ENCODE peak calls at places on chromosome 18, in six cellular contexts. F is lower lobe of right lung, Q is astrocyte, C is HCT116, D is ovary, P is cardiac muscle cell. T is an unnamed sample.

GRCh38 chr18:3514312-3515216 is 64.6 kb downstream of the TGIF1 start:
- DNase-seq in C (no peak), F (no peak), Q (peak; percentile 37), D (no peak), P (no peak), T (no peak)

GRCh38 chr18:24734058-24734457 is 273.6 kb downstream of the HRH4 start:
- DNase-seq in C (no peak), Q (no peak), D (no peak), F (no peak), P (peak; percentile 50), T (no peak)

GRCh38 chr18:76378526-76379215 is 116.4 kb downstream of the ZNF516 start:
- DNase-seq in Q (no peak), P (no peak), F (no peak), D (no peak), C (no peak), T (no peak)

GRCh38 chr18:56062931-56063330 is 474.9 kb upstream of the TCF4 start:
- DNase-seq in C (no peak), Q (no peak), D (no peak), P (no peak), F (no peak), T (no peak)

GRCh38 chr18:8865934-8866333 is 160.6 kb downstream of the MTCL1 start:
- DNase-seq in C (no peak), Q (no peak), P (no peak), F (no peak), D (no peak), T (no peak)

GRCh38 chr18:76338619-76339245 is 156.3 kb downstream of the ZNF516 start:
- DNase-seq in Q (no peak), P (no peak), D (no peak), C (no peak), F (no peak), T (no peak)

GRCh38 chr18:56238576-56238975 is 399.8 kb downstream of the TXNL1 start:
- DNase-seq in F (no peak), Q (no peak), P (no peak), D (no peak), C (no peak), T (no peak)

GRCh38 chr18:44723366-44723765 is 42.7 kb downstream of the SETBP1 start:
- DNase-seq in D (no peak), C (no peak), F (no peak), Q (no peak), P (no peak), T (no peak)

GRCh38 chr18:10265560-10266235 is 188.7 kb upstream of the APCDD1 start:
- DNase-seq in C (no peak), D (no peak), P (no peak), Q (peak; percentile 19), F (no peak), T (no peak)

GRCh38 chr18:35089382-35089781 is 48.2 kb downstream of the MAPRE2 start:
- DNase-seq in D (no peak), F (no peak), P (no peak), Q (peak; percentile 50), C (no peak), T (no peak)

GRCh38 chr18:13545955-13546354 is 180.4 kb downstream of the FAM210A start:
- DNase-seq in F (no peak), Q (no peak), P (no peak), D (no peak), C (no peak), T (no peak)

GRCh38 chr18:50594012-50594411 is 34.1 kb downstream of the MAPK4 start:
- DNase-seq in P (no peak), C (no peak), Q (no peak), F (no peak), D (no peak), T (no peak)

GRCh38 chr18:47737956-47738355 is 192.5 kb downstream of the SMAD2 start:
- DNase-seq in P (no peak), Q (no peak), C (no peak), D (no peak), F (no peak), T (no peak)

GRCh38 chr18:12359515-12359927 is 17.5 kb downstream of the AFG3L2 start:
- DNase-seq in P (no peak), Q (peak; percentile 56), F (no peak), C (no peak), D (no peak), T (no peak)

GRCh38 chr18:39675358-39675757 is 2109.8 kb upstream of the CELF4 start:
- DNase-seq in D (no peak), P (no peak), Q (peak; percentile 76), F (no peak), C (no peak), T (no peak)

GRCh38 chr18:47492691-47493090 is 241.2 kb upstream of the SKOR2 start:
- DNase-seq in Q (no peak), D (no peak), C (no peak), F (no peak), P (no peak), T (no peak)

GRCh38 chr18:58529714-58530354 is 99.1 kb downstream of the ALPK2 start:
- DNase-seq in F (peak; percentile 66), D (no peak), Q (no peak), C (peak; percentile 35), P (peak; percentile 68), T (peak; percentile 38)

GRCh38 chr18:65754121-65754520 is 3.3 kb downstream of the CDH7 start:
- DNase-seq in F (no peak), Q (peak; percentile 31), P (no peak), D (no peak), C (no peak), T (no peak)

GRCh38 chr18:8952796-8953760 is 149.4 kb upstream of the NDUFV2 start:
- DNase-seq in F (no peak), C (no peak), P (no peak), D (no peak), Q (peak; percentile 72), T (no peak)

GRCh38 chr18:45316127-45316526 is 299.1 kb upstream of the SLC14A2 start:
- DNase-seq in D (no peak), Q (no peak), C (no peak), P (no peak), F (no peak), T (no peak)

GRCh38 chr18:51128533-51128932 is 68.9 kb downstream of the MEX3C start:
- DNase-seq in C (no peak), P (no peak), F (no peak), D (no peak), Q (no peak), T (no peak)

GRCh38 chr18:23636041-23636399 is 26.7 kb downstream of the ANKRD29 start:
- DNase-seq in D (no peak), C (no peak), F (no peak), Q (no peak), P (no peak), T (no peak)
- H3K4me3 ChIP-seq in D (no peak overlapping the region), C (no peak overlapping the region), F (no peak overlapping the region), Q (no peak overlapping the region), P (no peak overlapping the region), T (no peak overlapping the region)

DNA sequence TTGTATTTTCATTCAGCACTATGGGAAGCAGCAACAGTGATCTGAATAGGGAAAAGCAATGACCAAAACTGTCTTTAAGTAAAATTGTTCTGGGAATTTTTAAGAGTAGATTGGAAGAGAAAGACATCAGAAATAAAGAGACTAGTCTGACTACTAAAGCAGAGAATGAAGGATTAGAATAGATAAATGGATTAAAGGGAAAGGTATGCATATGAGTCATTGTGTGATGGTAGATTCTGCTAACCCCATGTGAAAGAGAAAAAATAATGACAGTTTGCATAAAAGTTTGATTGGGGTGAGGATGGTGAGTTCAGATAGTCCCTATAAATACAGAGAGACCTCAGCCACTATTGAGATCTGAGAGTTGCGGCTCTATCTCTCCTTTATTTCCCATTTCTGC is 139.6 kb upstream of the DCC start:
- DNase-seq in F (no peak), C (no peak), Q (no peak), D (no peak), P (no peak), T (no peak)
- H3K27ac ChIP-seq in F (no peak overlapping the region), C (no peak overlapping the region), Q (no peak overlapping the region), D (no peak overlapping the region), P (no peak overlapping the region), T (no peak overlapping the region)

GRCh38 chr18:22399949-22400348 is 17.8 kb downstream of the CTAGE1 start:
- DNase-seq in C (no peak), Q (peak; percentile 32), F (no peak), D (no peak), P (no peak), T (no peak)
- H3K27me3 ChIP-seq in C (no peaks in the 10 kb centered on the region), Q (no peaks in the 10 kb centered on the region), F (no peaks in the 10 kb centered on the region), D (no peaks in the 10 kb centered on the region), P (no peaks in the 10 kb centered on the region), T (no peaks in the 10 kb centered on the region)

GRCh38 chr18:79402209-79402576 is 6.5 kb downstream of the NFATC1 start:
- DNase-seq in C (no peak), P (no peak), F (peak; percentile 47), D (no peak), Q (no peak), T (peak; percentile 67)

GRCh38 chr18:79405019-79405780 is 9.5 kb downstream of the NFATC1 start:
- DNase-seq in C (no peak), F (peak; percentile 37), D (no peak), P (no peak), Q (no peak), T (peak; percentile 57)

GRCh38 chr18:79402977-79403722 is 7.4 kb downstream of the NFATC1 start:
- DNase-seq in C (no peak), P (no peak), F (peak; percentile 78), D (no peak), Q (no peak), T (peak; percentile 93)

GRCh38 chr18:79404567-79404910 is 8.8 kb downstream of the NFATC1 start:
- DNase-seq in P (no peak), D (no peak), F (peak; percentile 46), Q (no peak), C (no peak), T (no peak)

DNA sequence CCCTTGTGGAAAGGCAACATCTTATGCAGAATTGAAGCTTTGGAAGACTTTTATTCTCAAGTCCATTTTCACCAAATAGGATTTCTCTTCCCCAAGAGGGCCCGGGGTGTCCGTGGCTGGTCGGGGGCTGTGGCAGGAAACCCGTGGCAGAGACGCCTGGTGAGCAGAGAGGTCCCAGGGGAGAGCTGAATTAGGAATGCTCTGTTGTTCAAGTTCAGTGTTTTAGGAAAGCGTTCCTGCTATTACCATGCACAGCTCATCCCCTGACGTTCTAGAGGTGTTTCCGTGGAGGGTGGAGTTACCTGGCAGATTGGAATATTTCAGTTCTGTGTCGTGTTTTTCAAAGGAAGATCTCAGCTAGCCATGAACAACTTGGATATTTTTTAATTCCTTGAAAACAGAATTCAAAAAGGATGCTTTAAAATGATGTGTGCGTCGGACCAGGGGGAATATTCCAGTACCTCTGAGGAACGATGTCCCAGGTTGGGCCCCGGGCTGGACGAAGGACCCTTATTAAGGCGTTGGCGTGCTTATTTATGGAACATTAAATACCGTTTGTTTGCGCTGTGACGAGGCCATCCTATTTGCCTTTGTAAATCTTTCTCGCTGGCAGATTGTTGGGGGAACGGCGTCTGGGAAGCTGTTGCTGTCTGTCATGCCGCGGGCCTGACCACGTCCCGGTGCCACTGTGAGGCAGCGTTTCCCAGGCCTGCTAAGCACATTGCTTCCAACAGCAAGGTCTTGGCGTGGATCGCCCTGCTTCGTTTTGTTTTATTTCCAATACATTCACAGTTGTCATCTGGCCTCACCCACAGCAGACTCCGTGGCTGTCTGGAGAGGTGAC is 8.2 kb downstream of the NFATC1 start:
- DNase-seq in F (peak; percentile 43), C (no peak), Q (no peak), P (no peak), D (no peak), T (peak; percentile 55)
- H3K4me3 ChIP-seq in F (peak overlapping the region; percentile 27), C (no peak overlapping the region), Q (no peak overlapping the region), P (no peak overlapping the region), D (no peak overlapping the region), T (no peak overlapping the region)

GRCh38 chr18:36451454-36452251 is 154.1 kb downstream of the FHOD3 start:
- DNase-seq in D (no peak), F (no peak), C (no peak), Q (no peak), P (no peak), T (no peak)
- H3K27ac ChIP-seq in D (no peak overlapping the region), F (no peak overlapping the region), C (no peak overlapping the region), Q (no peak overlapping the region), P (peak overlapping the region; percentile 51), T (peak overlapping the region; percentile 49)

GRCh38 chr18:57352271-57352701 is at the start of gene ST8SIA3:
- DNase-seq in Q (no peak), P (peak; percentile 26), C (no peak), F (no peak), D (no peak), T (no peak)
- H3K27me3 ChIP-seq in Q (peaks cover 25% of the 10 kb centered on the region), P (peaks cover 55% of the 10 kb centered on the region), C (peaks cover 25% of the 10 kb centered on the region), F (peaks cover 79% of the 10 kb centered on the region), D (no peaks in the 10 kb centered on the region), T (no peaks in the 10 kb centered on the region)

T was measured in right cardiac atrium.